ENCODE peak calls at places on chromosomes 7 and 10, in seven cellular contexts. W is astrocyte of the hippocampus, R is SJSA1, A is choroid plexus epithelial cell, V is activated T-helper 1 cell treated with Interleukin-2 at 50 U/mL for 16 hours, D is sigmoid colon, E is GM03348. I is an unnamed sample.

GRCh38 chr7:80379034-80379433 is 132.8 kb downstream of the GNAT3 start:
- DNase-seq in R (peak), E (peak), A (peak), V (no peak), W (peak), D (no peak), I (no peak)

GRCh38 chr10:131729361-131729760 is 171.4 kb upstream of the PPP2R2D start:
- DNase-seq in W (no peak), V (no peak), D (no peak), E (no peak), R (no peak), A (no peak), I (no peak)

GRCh38 chr10:129778571-129778970 is 185.5 kb downstream of the EBF3 start:
- DNase-seq in W (no peak), R (no peak), D (no peak), V (no peak), A (no peak), E (no peak), I (no peak)

GRCh38 chr10:9547921-9548904 is 1469.5 kb upstream of the CELF2 start:
- DNase-seq in W (peak), D (no peak), A (no peak), V (no peak), R (no peak), E (no peak), I (no peak)

GRCh38 chr7:455110-455928 is 64.3 kb downstream of the PDGFA start:
- DNase-seq in W (peak), D (no peak), A (no peak), V (no peak), R (peak), E (no peak), I (peak)

GRCh38 chr10:43138757-43139241 is 554 bp downstream of the CSGALNACT2 start:
- DNase-seq in V (peak), A (peak), E (peak), R (peak), W (peak), D (no peak), I (peak)

GRCh38 chr7:112630565-112630964 is 149.8 kb downstream of the LSMEM1 start:
- DNase-seq in W (no peak), R (no peak), D (no peak), V (no peak), A (peak), E (no peak), I (no peak)

GRCh38 chr7:148503900-148504487 is 86.6 kb upstream of the C7orf33 start:
- DNase-seq in A (peak), R (peak), D (no peak), V (no peak), E (peak), W (peak), I (peak)

GRCh38 chr7:80037689-80038088 is 96.9 kb upstream of the GNAI1 start:
- DNase-seq in E (no peak), W (no peak), A (no peak), R (no peak), V (no peak), D (no peak), I (no peak)

GRCh38 chr10:34736976-34737771 is 77.9 kb downstream of the PARD3 start:
- DNase-seq in E (no peak), W (no peak), R (no peak), V (no peak), D (no peak), A (no peak), I (no peak)

GRCh38 chr10:68542046-68542445 is 14.7 kb upstream of the SLC25A16 start:
- DNase-seq in E (peak), W (no peak), A (peak), R (no peak), D (no peak), V (no peak), I (no peak)

GRCh38 chr10:124000792-124001201 is 92.6 kb downstream of the CHST15 start:
- DNase-seq in W (no peak), V (no peak), R (no peak), E (peak), A (no peak), D (no peak), I (peak)

GRCh38 chr7:26944959-26945358 is 80.6 kb upstream of the SKAP2 start:
- DNase-seq in E (no peak), V (no peak), A (no peak), W (no peak), R (no peak), D (no peak), I (no peak)

GRCh38 chr10:125030567-125031197 is 88.8 kb downstream of the ZRANB1 start:
- DNase-seq in R (no peak), W (no peak), E (no peak), V (no peak), D (no peak), A (no peak), I (no peak)

GRCh38 chr7:105098863-105099515 is 85.0 kb downstream of the KMT2E start:
- DNase-seq in W (peak), E (no peak), R (no peak), A (peak), D (no peak), V (no peak), I (no peak)

GRCh38 chr10:15791816-15792524 is 68.3 kb downstream of the MINDY3 start:
- DNase-seq in R (no peak), E (peak), D (peak), A (peak), V (no peak), W (no peak), I (no peak)

GRCh38 chr10:72730462-72730861 is 38.5 kb downstream of the MCU start:
- DNase-seq in E (peak), A (peak), D (no peak), W (no peak), R (peak), V (no peak), I (no peak)

GRCh38 chr10:59682986-59683937 is 26.4 kb downstream of the SLC16A9 start:
- DNase-seq in A (no peak), R (no peak), E (peak), W (no peak), D (no peak), V (no peak), I (no peak)

GRCh38 chr10:124109261-124109660 is 15.9 kb upstream of the CHST15 start:
- DNase-seq in D (no peak), E (no peak), V (no peak), A (no peak), W (no peak), R (no peak), I (no peak)

GRCh38 chr7:1922071-1922869 is 252.2 kb downstream of the ELFN1 start:
- DNase-seq in E (peak), D (no peak), A (peak), R (no peak), V (no peak), W (no peak), I (no peak)

GRCh38 chr7:157518514-157519175 is 181.8 kb downstream of the DNAJB6 start:
- DNase-seq in E (no peak), R (no peak), A (no peak), D (peak), V (no peak), W (no peak), I (no peak)

GRCh38 chr7:36303202-36304098 is 86.2 kb upstream of the ANLN start:
- DNase-seq in W (peak), E (peak), R (peak), D (peak), A (peak), V (no peak), I (peak)

GRCh38 chr7:2732959-2733584 is 45.1 kb downstream of the AMZ1 start:
- DNase-seq in A (peak), R (no peak), V (no peak), D (peak), E (peak), W (peak), I (peak)

GRCh38 chr10:129021597-129022304 is 445.3 kb upstream of the MGMT start:
- DNase-seq in D (no peak), A (peak), W (no peak), R (no peak), V (no peak), E (no peak), I (peak)

GRCh38 chr10:130764651-130765050 is 546.9 kb downstream of the TCERG1L start:
- DNase-seq in W (no peak), D (peak), E (no peak), V (no peak), A (no peak), R (no peak), I (no peak)

GRCh38 chr7:151028948-151029501 is 775 bp downstream of the ABCB8 start:
- DNase-seq in E (no peak), V (no peak), A (no peak), W (no peak), D (no peak), R (peak), I (no peak)

GRCh38 chr7:73621168-73622063 is 2.9 kb downstream of the MLXIPL start:
- DNase-seq in A (no peak), V (no peak), R (no peak), E (no peak), D (no peak), W (no peak), I (no peak)

GRCh38 chr10:83165164-83165563 is 974.1 kb upstream of the GHITM start:
- DNase-seq in D (no peak), R (no peak), E (no peak), V (no peak), W (no peak), A (no peak), I (no peak)

GRCh38 chr7:113915991-113916390 is 2.8 kb downstream of the PPP1R3A start:
- DNase-seq in A (no peak), R (no peak), V (no peak), D (no peak), W (no peak), E (no peak), I (no peak)

GRCh38 chr10:35592421-35592820 is 12.7 kb upstream of the GJD4 start:
- DNase-seq in R (no peak), E (no peak), V (no peak), W (no peak), A (no peak), D (no peak), I (no peak)

GRCh38 chr7:116583653-116584052 is 58.8 kb downstream of the CAV1 start:
- DNase-seq in E (no peak), W (no peak), A (peak), D (no peak), R (peak), V (no peak), I (no peak)

GRCh38 chr7:127628445-127628844 is 10.5 kb upstream of the PAX4 start:
- DNase-seq in W (no peak), A (no peak), D (no peak), R (no peak), V (no peak), E (no peak), I (no peak)